ENCODE peak calls at places on chromosomes 4 and X, in four cellular contexts. One of them, this sample, is unnamed.

GRCh38 chrX:110114260-110114776 is 111.4 kb downstream of the TMEM164 start:
- DNase-seq in B cell: no peak
- DNase-seq in mesenchymal stem cell: no peak
- DNase-seq in AG10803: no peak
- DNase-seq in this sample: no peak

GRCh38 chrX:151984328-151984727 is 9.9 kb upstream of the GABRE start:
- DNase-seq in B cell: no peak
- DNase-seq in mesenchymal stem cell: peak; percentile 66
- DNase-seq in AG10803: peak; percentile 89
- DNase-seq in this sample: peak; percentile 92

GRCh38 chr4:55183926-55184599 is 58.7 kb upstream of the KDR start:
- DNase-seq in B cell: no peak
- DNase-seq in mesenchymal stem cell: peak; percentile 95
- DNase-seq in AG10803: peak; percentile 91
- DNase-seq in this sample: peak; percentile 97

GRCh38 chrX:29746326-29746725 is 469.0 kb upstream of the MAGEB2 start:
- DNase-seq in B cell: no peak
- DNase-seq in mesenchymal stem cell: no peak
- DNase-seq in AG10803: peak; percentile 49
- DNase-seq in this sample: peak; percentile 57

GRCh38 chr4:40183615-40184411 is 13.0 kb upstream of the RHOH start:
- DNase-seq in B cell: peak; percentile 45
- DNase-seq in mesenchymal stem cell: no peak
- DNase-seq in AG10803: no peak
- DNase-seq in this sample: peak; percentile 15

GRCh38 chr4:111630705-111631104 is 514.5 kb upstream of the FAM241A start:
- DNase-seq in B cell: no peak
- DNase-seq in mesenchymal stem cell: peak; percentile 53
- DNase-seq in AG10803: peak; percentile 52
- DNase-seq in this sample: peak; percentile 11

GRCh38 chr4:70713453-70714026 is 8.2 kb upstream of the RUFY3 start:
- DNase-seq in B cell: peak; percentile 57
- DNase-seq in mesenchymal stem cell: no peak
- DNase-seq in AG10803: no peak
- DNase-seq in this sample: no peak

GRCh38 chr4:121057466-121057911 is 14.8 kb downstream of the NDNF start:
- DNase-seq in B cell: no peak
- DNase-seq in mesenchymal stem cell: peak; percentile 53
- DNase-seq in AG10803: no peak
- DNase-seq in this sample: no peak

GRCh38 chr4:111450867-111451266 is 694.4 kb upstream of the FAM241A start:
- DNase-seq in B cell: no peak
- DNase-seq in mesenchymal stem cell: peak; percentile 6
- DNase-seq in AG10803: no peak
- DNase-seq in this sample: peak; percentile 38

GRCh38 chr4:17521595-17521994 is 6.6 kb downstream of the CLRN2 start:
- DNase-seq in B cell: no peak
- DNase-seq in mesenchymal stem cell: no peak
- DNase-seq in AG10803: no peak
- DNase-seq in this sample: no peak

GRCh38 chr4:73726000-73726399 is 14.4 kb upstream of the CXCL8 start:
- DNase-seq in B cell: no peak
- DNase-seq in mesenchymal stem cell: peak; percentile 93
- DNase-seq in AG10803: peak; percentile 94
- DNase-seq in this sample: peak; percentile 93

GRCh38 chr4:74055096-74055495 is 16.6 kb upstream of the CXCL3 start:
- DNase-seq in B cell: no peak
- DNase-seq in mesenchymal stem cell: no peak
- DNase-seq in AG10803: no peak
- DNase-seq in this sample: no peak

GRCh38 chrX:138748480-138748879 is 37.0 kb upstream of the FGF13 start:
- DNase-seq in B cell: no peak
- DNase-seq in mesenchymal stem cell: no peak
- DNase-seq in AG10803: peak; percentile 18
- DNase-seq in this sample: no peak

GRCh38 chr4:69167300-69167699 is 47.2 kb downstream of the UGT2B11 start:
- DNase-seq in B cell: no peak
- DNase-seq in mesenchymal stem cell: peak; percentile 2
- DNase-seq in AG10803: no peak
- DNase-seq in this sample: peak; percentile 26

GRCh38 chrX:7139202-7140081 is 8.1 kb upstream of the STS start:
- DNase-seq in B cell: no peak
- DNase-seq in mesenchymal stem cell: peak; percentile 77
- DNase-seq in AG10803: peak; percentile 87
- DNase-seq in this sample: peak; percentile 77

This sample was measured in astrocyte.